ENCODE peak calls at places on chromosomes 3 and 15, in nine cellular contexts. C, V, J, M, H, Y, R, O and G are unnamed samples.

GRCh38 chr15:95202569-95203349 is 971.4 kb downstream of the MCTP2 start:
- DNase-seq in C (no peak), R (peak; percentile 24), H (no peak), J (no peak), M (no peak), V (no peak), O (no peak), Y (no peak), G (no peak)

GRCh38 chr15:25525741-25526140 is 86.9 kb upstream of the UBE3A start:
- DNase-seq in J (no peak), M (no peak), H (no peak), R (no peak), V (no peak), C (no peak), O (no peak), Y (peak; percentile 39), G (no peak)

GRCh38 chr3:55333923-55334322 is 153.2 kb downstream of the WNT5A start:
- DNase-seq in R (peak; percentile 57), V (no peak), J (no peak), M (no peak), Y (no peak), H (no peak), O (peak; percentile 58), C (no peak), G (no peak)

GRCh38 chr15:78660584-78660983 is 19.6 kb upstream of the CHRNB4 start:
- DNase-seq in V (no peak), C (no peak), R (no peak), J (no peak), M (no peak), O (no peak), H (no peak), Y (no peak), G (no peak)

GRCh38 chr3:109328202-109328601 is 9.1 kb downstream of the DPPA4 start:
- DNase-seq in Y (no peak), R (no peak), O (no peak), M (no peak), V (no peak), C (no peak), H (no peak), J (no peak), G (no peak)

GRCh38 chr3:7667774-7668173 is 806.9 kb downstream of the GRM7 start:
- DNase-seq in H (no peak), C (no peak), J (no peak), V (no peak), M (no peak), R (no peak), O (no peak), Y (no peak), G (no peak)

GRCh38 chr3:78613366-78614008 is 1154.3 kb downstream of the ROBO1 start:
- DNase-seq in M (no peak), Y (no peak), O (no peak), V (no peak), C (no peak), R (no peak), H (no peak), J (no peak), G (no peak)

GRCh38 chr3:2153047-2153446 is 54.4 kb downstream of the CNTN4 start:
- DNase-seq in R (no peak), H (no peak), J (no peak), Y (no peak), M (no peak), O (no peak), C (no peak), V (no peak), G (no peak)

GRCh38 chr3:187777331-187778046 is 32.2 kb upstream of the BCL6 start:
- DNase-seq in Y (no peak), O (no peak), H (no peak), J (no peak), M (no peak), V (no peak), R (peak; percentile 23), C (no peak), G (no peak)

GRCh38 chr3:17420668-17421067 is 321.8 kb downstream of the TBC1D5 start:
- DNase-seq in Y (no peak), M (no peak), R (no peak), J (no peak), O (peak; percentile 13), C (no peak), V (no peak), H (no peak), G (no peak)

GRCh38 chr15:45131510-45131909 is 1.7 kb downstream of the DUOX1 start:
- DNase-seq in J (no peak), M (no peak), O (no peak), C (no peak), Y (no peak), V (no peak), H (no peak), R (no peak), G (no peak)

GRCh38 chr15:77075528-77075927 is 4.6 kb upstream of the TSPAN3 start:
- DNase-seq in C (no peak), V (no peak), M (no peak), Y (no peak), O (no peak), R (no peak), J (no peak), H (no peak), G (no peak)

GRCh38 chr15:31357148-31357547 is 30.5 kb downstream of the KLF13 start:
- DNase-seq in H (peak; percentile 21), J (no peak), O (no peak), Y (no peak), M (no peak), C (no peak), V (no peak), R (no peak), G (no peak)

GRCh38 chr3:153448146-153448870 is 286.3 kb downstream of the RAP2B start:
- DNase-seq in V (no peak), C (no peak), R (no peak), O (no peak), J (no peak), H (no peak), M (no peak), Y (no peak), G (no peak)

GRCh38 chr3:112751564-112751963 is 95.1 kb downstream of the CD200R1L start:
- DNase-seq in V (no peak), Y (no peak), J (no peak), R (no peak), O (no peak), H (no peak), C (no peak), M (no peak), G (no peak)

GRCh38 chr3:140135461-140135860 is 200.5 kb downstream of the CLSTN2 start:
- DNase-seq in J (no peak), R (no peak), H (no peak), M (no peak), V (no peak), Y (no peak), O (no peak), C (no peak), G (no peak)

GRCh38 chr3:59268170-59268569 is 218.3 kb upstream of the CFAP20DC start:
- DNase-seq in V (no peak), H (no peak), J (no peak), M (no peak), Y (no peak), O (no peak), R (no peak), C (no peak), G (no peak)

GRCh38 chr3:15171096-15171495 is 35.0 kb upstream of the CAPN7 start:
- DNase-seq in Y (no peak), H (no peak), J (no peak), V (no peak), R (no peak), C (no peak), O (peak; percentile 28), M (no peak), G (no peak)

GRCh38 chr3:133410191-133410892 is 10.5 kb downstream of the BFSP2 start:
- DNase-seq in J (no peak), V (no peak), C (peak; percentile 18), R (no peak), O (no peak), Y (no peak), H (no peak), M (no peak), G (peak; percentile 43)

GRCh38 chr15:71611721-71612016 is 198.7 kb upstream of the NR2E3 start:
- DNase-seq in M (no peak), O (no peak), Y (no peak), H (no peak), C (no peak), J (no peak), R (no peak), V (no peak), G (no peak)

GRCh38 chr15:58361291-58361759 is 70.5 kb upstream of the LIPC start:
- DNase-seq in Y (no peak), V (no peak), H (no peak), O (peak; percentile 100), M (no peak), J (no peak), C (no peak), R (peak; percentile 92), G (no peak)

GRCh38 chr15:47027322-47027946 is 689.9 kb upstream of the SEMA6D start:
- DNase-seq in R (no peak), Y (no peak), O (no peak), C (no peak), M (no peak), J (no peak), V (no peak), H (no peak), G (no peak)
- TF ChIP-seq CTCF in R (no peak), Y (no peak), O (no peak), C (no peak), M (no peak), J (no peak), V (no peak), H (no peak), G (no peak)

DNA sequence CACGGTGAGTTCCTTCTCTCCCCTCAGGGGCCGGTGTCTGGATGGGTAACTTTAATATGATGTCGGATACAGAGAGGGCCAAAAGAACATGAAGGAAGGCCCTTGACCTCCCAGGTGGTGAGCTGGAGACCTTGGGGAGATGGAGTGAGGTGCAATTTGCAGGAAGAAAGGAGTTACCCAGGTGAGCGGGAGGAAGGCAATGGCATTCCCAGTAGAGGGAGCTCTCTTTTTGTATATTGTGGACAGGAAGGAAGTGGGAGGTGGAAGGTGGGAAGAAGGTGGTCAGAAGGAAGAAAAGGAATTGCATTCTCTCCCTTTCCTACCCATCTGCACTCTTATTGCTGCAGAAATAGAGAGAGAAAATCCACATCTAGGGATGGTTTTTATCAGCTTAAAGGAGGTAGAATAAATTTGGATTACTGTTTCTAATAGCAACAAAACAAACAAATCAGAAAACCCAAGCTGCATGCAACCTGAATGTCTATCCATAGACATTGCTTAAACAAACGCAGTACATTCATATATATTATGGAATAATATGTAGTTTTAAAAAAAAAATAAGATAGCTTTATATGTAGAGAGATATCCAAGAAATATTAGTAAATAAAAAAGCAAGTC is 169.0 kb upstream of the TSC22D2 start:
- DNase-seq in O (no peak), Y (no peak), V (no peak), R (no peak), H (no peak), M (no peak), C (no peak), J (no peak), G (no peak)
- TF ChIP-seq CTCF in O (peak; percentile 43), Y (peak; percentile 19), V (peak; percentile 56), R (peak; percentile 12), H (peak; percentile 33), M (peak; percentile 46), C (peak; percentile 41), J (peak; percentile 66), G (peak; percentile 71)

GRCh38 chr3:136595862-136596697 is 156.1 kb downstream of the STAG1 start:
- DNase-seq in C (no peak), O (no peak), H (no peak), R (no peak), V (no peak), M (no peak), Y (no peak), J (no peak), G (no peak)
- TF ChIP-seq CTCF in C (no peak), O (no peak), H (no peak), R (no peak), V (no peak), M (no peak), Y (no peak), J (no peak), G (no peak)

GRCh38 chr15:42056934-42057743 is 36.3 kb upstream of the PLA2G4E start:
- DNase-seq in M (peak; percentile 77), O (peak; percentile 69), Y (peak; percentile 87), C (peak; percentile 87), R (peak; percentile 50), H (peak; percentile 89), V (peak; percentile 93), J (peak; percentile 77), G (no peak)
- TF ChIP-seq CTCF in M (peak; percentile 79), O (peak; percentile 60), Y (peak; percentile 46), C (peak; percentile 69), R (peak; percentile 55), H (peak; percentile 81), V (peak; percentile 60), J (peak; percentile 68), G (peak; percentile 85)